ENCODE peak calls at places on chromosome 12, in eight cellular contexts. P is DMS53, L is anterior cingulate cortex, H is fibroblast of mammary gland, S is stromal cell of bone marrow, A is GM23248, Z is EH, C is ELR. B is an unnamed sample.

GRCh38 chr12:49556391-49557186 is 11.4 kb downstream of the MCRS1 start:
- DNase-seq in H (no peak), C (no peak), S (no peak), Z (no peak), L (no peak), A (no peak), P (no peak), B (no peak)

GRCh38 chr12:131105736-131106356 is 152.1 kb downstream of the ADGRD1 start:
- DNase-seq in H (no peak), A (no peak), C (no peak), L (peak), P (no peak), Z (no peak), S (no peak), B (no peak)

GRCh38 chr12:52305921-52306705 is 14.8 kb upstream of the KRT81 start:
- DNase-seq in P (peak), A (no peak), H (no peak), C (no peak), Z (no peak), L (no peak), S (no peak), B (no peak)

GRCh38 chr12:87849074-87849473 is 180.1 kb downstream of the C12orf50 start:
- DNase-seq in A (no peak), C (no peak), P (no peak), S (no peak), Z (no peak), H (no peak), L (no peak), B (no peak)

GRCh38 chr12:109963743-109964429 is 32.3 kb downstream of the GIT2 start:
- DNase-seq in Z (peak), P (no peak), L (no peak), H (peak), C (peak), S (peak), A (peak), B (no peak)

GRCh38 chr12:943051-943450 is 6.4 kb downstream of the RAD52 start:
- DNase-seq in H (no peak), L (no peak), C (no peak), S (no peak), A (no peak), P (no peak), Z (no peak), B (no peak)

GRCh38 chr12:118979763-118980406 is 1.5 kb upstream of the SRRM4 start:
- DNase-seq in P (peak), H (peak), Z (peak), L (peak), A (peak), C (peak), S (peak), B (peak)

GRCh38 chr12:82279597-82279996 is 78.6 kb downstream of the CCDC59 start:
- DNase-seq in C (no peak), H (no peak), A (no peak), Z (no peak), S (no peak), L (no peak), P (peak), B (no peak)

B was measured in frontal cortex.